ENCODE peak calls at places on chromosomes 3 and 15, in four cellular contexts. One of them, this sample, is unnamed.

GRCh38 chr3:32276279-32276841 is 37.9 kb downstream of the CMTM8 start:
- DNase-seq in stomach: no peak
- DNase-seq in BE2C: no peak
- DNase-seq in neural progenitor cell: no peak
- DNase-seq in this sample: no peak

GRCh38 chr3:30550246-30550645 is 56.2 kb upstream of the TGFBR2 start:
- DNase-seq in stomach: no peak
- DNase-seq in BE2C: no peak
- DNase-seq in neural progenitor cell: no peak
- DNase-seq in this sample: no peak

GRCh38 chr15:95169701-95170459 is 938.5 kb downstream of the MCTP2 start:
- DNase-seq in stomach: peak; percentile 28
- DNase-seq in BE2C: no peak
- DNase-seq in neural progenitor cell: no peak
- DNase-seq in this sample: peak; percentile 39

GRCh38 chr3:11539677-11540076 is 104.0 kb downstream of the VGLL4 start:
- DNase-seq in stomach: no peak
- DNase-seq in BE2C: no peak
- DNase-seq in neural progenitor cell: no peak
- DNase-seq in this sample: no peak

GRCh38 chr3:13662238-13662847 is 113.4 kb downstream of the FBLN2 start:
- DNase-seq in stomach: no peak
- DNase-seq in BE2C: no peak
- DNase-seq in neural progenitor cell: no peak
- DNase-seq in this sample: no peak

GRCh38 chr3:71210257-71211002 is 373.1 kb downstream of the FOXP1 start:
- DNase-seq in stomach: peak; percentile 35
- DNase-seq in BE2C: no peak
- DNase-seq in neural progenitor cell: no peak
- DNase-seq in this sample: no peak

GRCh38 chr3:86737517-86737916 is 253.4 kb downstream of the VGLL3 start:
- DNase-seq in stomach: no peak
- DNase-seq in BE2C: no peak
- DNase-seq in neural progenitor cell: no peak
- DNase-seq in this sample: no peak

GRCh38 chr15:85874236-85874635 is 79.5 kb upstream of the KLHL25 start:
- DNase-seq in stomach: no peak
- DNase-seq in BE2C: no peak
- DNase-seq in neural progenitor cell: no peak
- DNase-seq in this sample: no peak

GRCh38 chr15:101049282-101049681 is 130.1 kb downstream of the LRRK1 start:
- DNase-seq in stomach: peak; percentile 7
- DNase-seq in BE2C: peak; percentile 4
- DNase-seq in neural progenitor cell: no peak
- DNase-seq in this sample: peak; percentile 26

GRCh38 chr15:95018888-95019545 is 787.7 kb downstream of the MCTP2 start:
- DNase-seq in stomach: no peak
- DNase-seq in BE2C: no peak
- DNase-seq in neural progenitor cell: no peak
- DNase-seq in this sample: no peak

DNA sequence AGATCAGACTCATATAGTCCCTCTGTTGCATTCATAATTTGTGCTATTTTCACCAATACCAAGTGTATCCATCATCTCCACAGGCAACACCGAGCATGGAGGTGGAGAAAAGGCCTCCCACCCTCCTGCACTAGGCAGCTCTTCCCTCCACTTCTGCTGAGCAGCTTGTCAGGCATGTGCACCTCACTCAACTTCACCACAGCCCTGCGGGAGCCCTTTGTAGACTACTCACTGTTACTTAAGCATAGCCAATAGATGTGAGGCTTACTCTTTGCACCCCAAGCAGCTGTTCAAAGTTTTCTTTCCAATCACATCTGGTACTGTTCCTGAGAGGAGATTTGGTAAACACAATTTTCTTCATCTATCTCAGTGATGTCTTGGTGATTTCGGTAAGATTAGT is 16.9 kb upstream of the GUCA1C start:
- DNase-seq in stomach: no peak
- DNase-seq in BE2C: no peak
- DNase-seq in neural progenitor cell: peak; percentile 21
- DNase-seq in this sample: no peak
- TF ChIP-seq CTCF in stomach: no peak
- TF ChIP-seq CTCF in BE2C: no peak
- TF ChIP-seq CTCF in neural progenitor cell: no peak
- TF ChIP-seq CTCF in this sample: no peak

DNA sequence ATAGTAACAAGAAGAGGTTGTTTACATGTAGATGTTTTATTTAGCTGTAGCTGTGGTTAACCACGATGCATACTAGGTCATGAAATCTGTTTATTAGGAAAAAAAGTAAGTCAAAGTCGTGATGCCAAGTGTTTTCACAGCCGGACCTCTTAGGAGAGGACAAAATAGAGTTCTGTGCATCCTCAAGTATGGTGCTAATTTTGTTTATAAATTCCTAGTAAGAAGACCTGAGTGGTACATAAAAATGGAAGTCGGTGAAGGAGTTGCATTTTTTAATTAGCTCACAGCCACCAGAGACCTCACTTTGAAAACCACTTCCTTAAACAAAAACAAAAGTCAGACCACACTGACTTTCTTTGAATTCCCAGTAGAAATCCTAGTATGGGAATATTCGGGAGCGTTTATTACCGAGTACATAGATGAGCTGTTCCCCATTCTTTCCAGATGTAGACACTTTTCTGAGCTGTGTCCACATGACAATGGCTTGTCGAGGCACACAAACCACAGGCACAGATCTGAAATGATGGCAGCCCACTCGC is 143.6 kb upstream of the UBE2E1 start:
- DNase-seq in stomach: no peak
- DNase-seq in BE2C: no peak
- DNase-seq in neural progenitor cell: no peak
- DNase-seq in this sample: no peak
- H3K4me1 ChIP-seq in stomach: peaks cover 3% of the 10 kb centered on the region
- H3K4me1 ChIP-seq in BE2C: no peaks in the 10 kb centered on the region
- H3K4me1 ChIP-seq in neural progenitor cell: no peaks in the 10 kb centered on the region
- H3K4me1 ChIP-seq in this sample: no peaks in the 10 kb centered on the region

DNA sequence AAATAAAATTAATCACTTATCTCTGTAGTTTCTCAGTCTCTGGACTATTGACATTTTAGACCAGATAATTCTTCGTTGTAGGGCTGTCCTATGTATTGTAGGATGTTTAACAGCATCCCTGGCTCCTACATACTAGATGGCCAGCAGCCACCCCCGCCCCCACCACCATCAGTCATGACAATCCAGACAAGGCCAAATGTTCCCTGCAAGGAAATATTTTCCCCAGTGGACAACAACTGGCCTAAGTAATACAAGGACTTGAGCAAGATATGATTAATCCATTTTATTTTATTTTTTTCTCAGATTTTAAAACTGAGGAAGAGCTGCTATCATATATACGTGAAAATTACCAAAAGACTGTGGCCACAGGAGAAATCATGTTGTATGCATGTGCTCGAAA is 23.8 kb downstream of the TICRR start:
- DNase-seq in stomach: no peak
- DNase-seq in BE2C: no peak
- DNase-seq in neural progenitor cell: no peak
- DNase-seq in this sample: no peak
- H3K36me3 ChIP-seq in stomach: no peaks in the 10 kb centered on the region
- H3K36me3 ChIP-seq in BE2C: peaks cover 93% of the 10 kb centered on the region
- H3K36me3 ChIP-seq in neural progenitor cell: peaks cover 53% of the 10 kb centered on the region
- H3K36me3 ChIP-seq in this sample: peaks cover 7% of the 10 kb centered on the region

DNA sequence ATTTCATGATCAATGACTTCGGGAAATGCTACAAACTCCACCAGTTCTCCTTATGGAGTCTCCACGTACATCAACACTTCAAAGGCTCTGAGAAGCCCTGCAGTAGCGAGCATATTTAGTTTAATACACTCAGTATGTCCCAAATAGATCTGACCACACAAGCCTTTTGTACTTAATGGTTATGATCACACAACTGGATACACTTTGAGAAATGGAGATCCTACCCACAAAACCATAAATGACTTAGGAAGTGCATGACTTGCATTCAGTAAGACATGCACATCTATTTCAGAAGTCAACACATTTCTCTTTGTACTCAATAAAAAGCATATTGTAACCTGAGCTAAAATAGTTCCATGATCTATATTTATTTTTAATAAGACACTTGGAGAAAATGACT is 103.6 kb upstream of the SPATA12 start:
- DNase-seq in stomach: no peak
- DNase-seq in BE2C: no peak
- DNase-seq in neural progenitor cell: no peak
- DNase-seq in this sample: no peak
- TF ChIP-seq CTCF in stomach: no peak
- TF ChIP-seq CTCF in BE2C: no peak
- TF ChIP-seq CTCF in neural progenitor cell: no peak
- TF ChIP-seq CTCF in this sample: no peak

DNA sequence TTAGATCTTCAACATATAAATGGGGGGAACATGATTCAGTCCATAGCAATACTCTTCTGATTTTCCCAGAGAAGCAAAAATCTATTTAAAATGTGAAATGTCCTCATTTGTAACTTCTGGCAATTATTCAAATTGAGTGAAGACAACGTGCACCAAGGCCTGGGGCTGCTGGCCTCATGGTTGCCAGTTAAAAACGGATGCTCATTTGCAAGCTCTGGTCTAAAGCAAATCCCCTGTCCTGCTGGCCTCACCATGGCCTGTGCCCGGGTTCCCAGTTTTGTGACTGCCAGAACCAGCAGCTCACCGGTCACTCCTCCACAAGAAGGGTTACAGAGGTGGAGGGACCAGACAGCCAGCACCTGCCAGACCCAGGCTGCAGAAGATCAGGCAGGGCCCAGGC is 8.2 kb downstream of the POMGNT2 start:
- DNase-seq in stomach: no peak
- DNase-seq in BE2C: no peak
- DNase-seq in neural progenitor cell: no peak
- DNase-seq in this sample: no peak
- H3K4me1 ChIP-seq in stomach: peaks cover 31% of the 10 kb centered on the region
- H3K4me1 ChIP-seq in BE2C: no peaks in the 10 kb centered on the region
- H3K4me1 ChIP-seq in neural progenitor cell: peaks cover 27% of the 10 kb centered on the region
- H3K4me1 ChIP-seq in this sample: no peaks in the 10 kb centered on the region